ENCODE peak calls at places on chromosomes 13 and 19, in ten cellular contexts. E is mesendoderm; W is immature natural killer cell; U is HT-29; I is anterior cingulate cortex; N is M059J; L is RCC 7860; Z is HFF-Myc; T is left lung; Y is activated naive CD4-positive, alpha-beta T cell treated with Interleukin-2 at 50 U/mL for 16 hours. H is an unnamed sample.
A peak's percentile ranks its signal among the peaks of the same experiment; 100 is the strongest.

GRCh38 chr13:46783504-46783903 is 13.5 kb downstream of the ESD start:
- DNase-seq in N (no peak), W (no peak), Z (no peak), Y (no peak), L (no peak), E (no peak), I (no peak), U (no peak), T (no peak), H (no peak)

GRCh38 chr19:54133312-54133956 is 4.1 kb upstream of the CNOT3 start:
- DNase-seq in I (no peak), U (no peak), L (no peak), Y (no peak), Z (no peak), T (no peak), E (peak; percentile 92), W (peak; percentile 66), N (peak; percentile 31), H (peak; percentile 45)

GRCh38 chr19:4338441-4339350 is at the start of gene STAP2:
- DNase-seq in N (no peak), E (peak; percentile 51), U (peak; percentile 79), I (no peak), T (peak; percentile 82), Z (no peak), Y (peak; percentile 40), W (peak; percentile 28), L (peak; percentile 52), H (peak; percentile 78)

GRCh38 chr19:3386447-3387234 is 20.3 kb downstream of the NFIC start:
- DNase-seq in I (no peak), Y (no peak), W (no peak), E (no peak), L (no peak), Z (no peak), N (no peak), U (no peak), T (no peak), H (no peak)

GRCh38 chr13:36778083-36778671 is 40.8 kb upstream of the RFXAP start:
- DNase-seq in W (no peak), E (peak; percentile 93), L (peak; percentile 85), U (peak; percentile 15), T (no peak), N (peak; percentile 64), Y (no peak), Z (no peak), I (no peak), H (no peak)

GRCh38 chr19:51002542-51003311 is 1.3 kb upstream of the KLK8 start:
- DNase-seq in U (peak; percentile 100), Y (no peak), I (no peak), L (no peak), N (no peak), Z (no peak), W (no peak), E (peak; percentile 93), T (no peak), H (no peak)

GRCh38 chr13:97660488-97661086 is 226.6 kb downstream of the RAP2A start:
- DNase-seq in U (no peak), N (no peak), E (no peak), I (no peak), L (no peak), Y (no peak), T (no peak), W (no peak), Z (no peak), H (no peak)

GRCh38 chr13:49669735-49670309 is 21.5 kb downstream of the EBPL start:
- DNase-seq in T (no peak), E (peak; percentile 85), W (no peak), L (peak; percentile 55), U (peak; percentile 92), Z (peak; percentile 33), N (peak; percentile 64), Y (peak; percentile 16), I (peak; percentile 44), H (peak; percentile 63)

GRCh38 chr19:21688464-21688863 is 78.9 kb downstream of the ZNF100 start:
- DNase-seq in N (no peak), W (no peak), Z (no peak), Y (no peak), L (no peak), U (no peak), T (no peak), I (no peak), E (no peak), H (no peak)

GRCh38 chr19:38697197-38697596 is 47.1 kb downstream of the CAPN12 start:
- DNase-seq in W (no peak), E (no peak), L (no peak), Z (no peak), T (no peak), U (no peak), I (no peak), N (no peak), Y (no peak), H (no peak)

GRCh38 chr13:83048419-83048818 is 833.9 kb downstream of the SLITRK1 start:
- DNase-seq in I (no peak), L (peak; percentile 7), N (no peak), E (no peak), Y (no peak), W (no peak), U (no peak), Z (no peak), T (no peak), H (no peak)

GRCh38 chr13:95865080-95865597 is 188.1 kb downstream of the UGGT2 start:
- DNase-seq in Y (no peak), I (no peak), T (no peak), N (no peak), L (no peak), E (no peak), W (no peak), U (no peak), Z (no peak), H (no peak)

GRCh38 chr13:24520733-24521132 is 8.2 kb upstream of the PARP4 start:
- DNase-seq in T (no peak), E (no peak), I (no peak), Y (no peak), L (no peak), U (no peak), Z (no peak), N (no peak), W (no peak), H (no peak)

GRCh38 chr19:48571378-48572162 is 19.6 kb downstream of the SULT2B1 start:
- DNase-seq in U (no peak), L (no peak), N (no peak), T (no peak), I (no peak), W (no peak), Z (no peak), Y (no peak), E (no peak), H (no peak)

GRCh38 chr19:35991731-35992450 is 3.1 kb upstream of the SDHAF1 start:
- DNase-seq in U (no peak), T (peak; percentile 0), I (no peak), Z (no peak), E (no peak), L (no peak), N (peak; percentile 67), Y (no peak), W (no peak), H (no peak)